ENCODE peak calls at places on chromosomes 12 and 14, in ten cellular contexts. K is AG09309, S is adrenal gland, U is RWPE1, Z is cardiac muscle cell, V is breast epithelium, C is ascending aorta, H is bronchial epithelial cell, F is SK-N-SH, R is prostate gland. L is an unnamed sample.

GRCh38 chr14:99575043-99576023 is 28.7 kb downstream of the CCDC85C start:
- DNase-seq in S (peak; percentile 80), F (peak; percentile 71), C (no peak), U (peak; percentile 71), R (peak; percentile 69), K (no peak), Z (no peak), H (peak; percentile 79), V (peak; percentile 74), L (no peak)

GRCh38 chr14:90911121-90911520 is 94.9 kb upstream of the TTC7B start:
- DNase-seq in C (no peak), R (no peak), S (no peak), V (no peak), Z (no peak), K (no peak), U (no peak), F (no peak), H (no peak), L (no peak)

GRCh38 chr14:75661499-75661814 is 411 bp downstream of the TTLL5 start:
- DNase-seq in C (no peak), U (no peak), S (no peak), R (no peak), Z (no peak), H (no peak), K (no peak), F (no peak), V (no peak), L (no peak)

GRCh38 chr12:753401-754237 is 1.2 kb downstream of the WNK1 start:
- DNase-seq in R (peak; percentile 13), C (peak; percentile 81), U (no peak), F (peak; percentile 65), S (peak; percentile 66), Z (peak; percentile 32), K (no peak), H (no peak), V (peak; percentile 30), L (no peak)

GRCh38 chr12:53467082-53467481 is 15.2 kb downstream of the PCBP2 start:
- DNase-seq in K (no peak), Z (no peak), H (no peak), U (no peak), V (no peak), F (no peak), S (no peak), R (no peak), C (no peak), L (no peak)

GRCh38 chr12:2383276-2384028 is 330.7 kb downstream of the CACNA1C start:
- DNase-seq in C (peak; percentile 62), Z (peak; percentile 28), S (no peak), F (no peak), V (no peak), H (no peak), U (no peak), R (no peak), K (no peak), L (no peak)

GRCh38 chr14:51950007-51950406 is 39.3 kb upstream of the RTRAF start:
- DNase-seq in S (no peak), C (no peak), V (no peak), U (no peak), F (no peak), H (no peak), K (no peak), R (no peak), Z (no peak), L (no peak)

GRCh38 chr12:105721051-105721825 is 390.7 kb downstream of the C12orf75 start:
- DNase-seq in Z (no peak), H (no peak), U (no peak), V (no peak), K (no peak), S (no peak), C (no peak), F (no peak), R (no peak), L (no peak)

GRCh38 chr14:80850197-80850814 is 91.2 kb downstream of the CEP128 start:
- DNase-seq in K (peak; percentile 7), U (peak; percentile 15), C (no peak), R (no peak), H (peak; percentile 46), Z (peak; percentile 68), S (no peak), V (no peak), F (peak; percentile 5), L (no peak)

GRCh38 chr12:102542816-102543448 is 62.6 kb upstream of the IGF1 start:
- DNase-seq in R (no peak), H (no peak), C (no peak), K (no peak), U (no peak), F (no peak), Z (no peak), V (no peak), S (no peak), L (no peak)

GRCh38 chr12:94795520-94795919 is 145.2 kb upstream of the TMCC3 start:
- DNase-seq in Z (peak; percentile 45), V (no peak), H (peak; percentile 65), C (no peak), U (peak; percentile 58), K (peak; percentile 16), F (no peak), R (no peak), S (no peak), L (no peak)

GRCh38 chr12:122350444-122350843 is 72.0 kb downstream of the CLIP1 start:
- DNase-seq in K (no peak), S (peak; percentile 32), H (no peak), Z (peak; percentile 88), C (no peak), F (peak; percentile 32), V (no peak), U (no peak), R (no peak), L (no peak)

GRCh38 chr12:63396135-63396534 is 245.1 kb upstream of the AVPR1A start:
- DNase-seq in K (no peak), R (no peak), V (no peak), Z (no peak), H (no peak), U (no peak), S (no peak), F (no peak), C (no peak), L (no peak)

GRCh38 chr12:125271850-125272249 is 206.6 kb downstream of the AACS start:
- DNase-seq in V (no peak), Z (no peak), R (no peak), S (peak; percentile 11), F (no peak), U (no peak), H (no peak), C (no peak), K (no peak), L (no peak)

GRCh38 chr14:104157303-104157928 is 19.0 kb downstream of the KIF26A start:
- DNase-seq in U (no peak), K (no peak), H (no peak), S (no peak), Z (no peak), F (peak; percentile 81), C (no peak), R (no peak), V (no peak), L (no peak)
- TF ChIP-seq CTCF in U (no peak), K (no peak), H (no peak), S (no peak), Z (no peak), F (peak; percentile 16), C (no peak), R (no peak), V (no peak), L (no peak)

GRCh38 chr14:37116933-37117844 is 55.2 kb downstream of the SLC25A21 start:
- DNase-seq in K (peak; percentile 31), C (no peak), R (no peak), F (no peak), U (peak; percentile 71), V (no peak), S (no peak), H (peak; percentile 92), Z (no peak), L (no peak)
- TF ChIP-seq CTCF in K (peak; percentile 67), C (peak; percentile 44), R (no peak), F (no peak), U (peak; percentile 40), V (no peak), S (no peak), H (peak; percentile 47), Z (no peak), L (peak; percentile 28)

GRCh38 chr12:57521475-57522018 is 1.1 kb upstream of the MBD6 start:
- DNase-seq in V (peak; percentile 70), Z (peak; percentile 58), K (no peak), U (no peak), R (peak; percentile 40), S (peak; percentile 80), F (no peak), H (peak; percentile 52), C (no peak), L (no peak)
- TF ChIP-seq CTCF in V (no peak), Z (peak; percentile 16), K (no peak), U (no peak), R (no peak), S (no peak), F (no peak), H (peak; percentile 22), C (no peak), L (peak; percentile 19)

GRCh38 chr14:61252354-61253063 is 28.6 kb downstream of the TMEM30B start:
- DNase-seq in U (peak; percentile 85), K (peak; percentile 94), H (peak; percentile 95), S (peak; percentile 82), R (peak; percentile 87), V (peak; percentile 70), C (peak; percentile 86), F (peak; percentile 67), Z (peak; percentile 95), L (peak; percentile 24)

GRCh38 chr14:61254803-61255526 is 26.2 kb downstream of the TMEM30B start:
- DNase-seq in V (no peak), R (no peak), C (no peak), H (no peak), F (no peak), K (no peak), U (no peak), S (no peak), Z (no peak), L (no peak)

GRCh38 chr14:61250063-61250462 is 31.1 kb downstream of the TMEM30B start:
- DNase-seq in Z (no peak), K (no peak), V (no peak), R (no peak), C (no peak), S (no peak), U (no peak), F (no peak), H (no peak), L (no peak)

GRCh38 chr14:61255968-61256367 is 25.2 kb downstream of the TMEM30B start:
- DNase-seq in F (no peak), V (no peak), C (no peak), S (no peak), K (no peak), H (no peak), Z (no peak), U (no peak), R (no peak), L (no peak)

DNA sequence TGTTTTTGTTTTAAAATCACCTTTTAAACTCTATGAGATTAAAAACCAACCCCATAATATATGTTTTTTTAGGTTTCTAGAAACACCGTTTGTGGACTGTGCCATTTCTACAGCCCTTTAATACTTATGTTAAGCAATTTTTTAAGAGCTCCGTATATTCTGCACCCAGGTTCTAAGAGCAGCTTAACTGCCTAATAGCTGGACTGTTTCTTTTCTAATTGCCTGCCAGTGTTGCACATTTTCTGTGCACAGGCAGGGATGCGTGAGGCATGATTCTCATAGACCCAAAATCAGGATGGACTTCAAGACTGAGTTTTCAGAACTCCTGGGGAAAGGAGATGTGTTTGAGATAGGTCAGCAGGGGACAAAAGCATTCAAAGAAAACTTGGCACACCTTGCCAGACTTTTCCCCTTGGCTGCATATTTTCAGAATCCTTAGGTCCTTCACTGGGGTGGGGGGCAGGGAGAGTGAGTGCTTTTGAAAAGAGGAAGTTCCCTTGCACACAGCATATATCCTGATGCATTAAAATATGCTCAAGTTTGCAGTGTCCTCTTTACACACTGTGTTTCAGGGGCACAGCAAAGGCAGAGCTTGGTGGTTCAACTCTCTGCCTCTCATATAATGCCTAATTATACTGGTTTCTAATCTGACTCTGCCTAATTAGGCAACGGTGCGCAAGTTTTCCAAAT is 27.9 kb downstream of the TMEM30B start:
- DNase-seq in H (no peak), Z (no peak), F (no peak), U (no peak), C (no peak), S (no peak), V (no peak), R (no peak), K (no peak), L (no peak)
- TF ChIP-seq CTCF in H (no peak), Z (no peak), F (no peak), U (peak; percentile 47), C (no peak), S (peak; percentile 15), V (no peak), R (no peak), K (no peak), L (no peak)

L was measured in D721Med.